ENCODE peak calls at places on chromosomes 5 and 9, in seven cellular contexts. M, V, Q, O, I, K and L are unnamed samples.

GRCh38 chr9:131810351-131811170 is 70.7 kb upstream of the RAPGEF1 start:
- DNase-seq in M (no peak), V (no peak), Q (no peak), O (no peak), I (no peak), K (no peak), L (no peak)

GRCh38 chr5:53944981-53945380 is 365.4 kb downstream of the ARL15 start:
- DNase-seq in M (no peak), V (peak; percentile 30), Q (peak; percentile 33), O (no peak), I (no peak), K (no peak), L (no peak)

GRCh38 chr9:123678878-123679329 is 251.0 kb downstream of the DENND1A start:
- DNase-seq in M (no peak), V (no peak), Q (no peak), O (no peak), I (no peak), K (no peak), L (no peak)

GRCh38 chr5:168974081-168974480 is 326.9 kb downstream of the SLIT3 start:
- DNase-seq in M (peak; percentile 31), V (peak; percentile 43), Q (no peak), O (no peak), I (no peak), K (no peak), L (no peak)

GRCh38 chr5:149799965-149800516 is 69.9 kb downstream of the PPARGC1B start:
- DNase-seq in M (no peak), V (no peak), Q (no peak), O (no peak), I (no peak), K (no peak), L (no peak)

GRCh38 chr5:150512368-150512747 is 4.4 kb downstream of the NDST1 start:
- DNase-seq in M (no peak), V (no peak), Q (no peak), O (no peak), I (no peak), K (no peak), L (no peak)

GRCh38 chr9:106468431-106468830 is 394.5 kb upstream of the ZNF462 start:
- DNase-seq in M (no peak), V (no peak), Q (peak; percentile 44), O (no peak), I (no peak), K (no peak), L (no peak)

GRCh38 chr9:4614627-4615026 is 47.5 kb upstream of the PLPP6 start:
- DNase-seq in M (no peak), V (no peak), Q (no peak), O (no peak), I (no peak), K (no peak), L (no peak)

GRCh38 chr5:173742432-173742816 is 126.0 kb upstream of the BOD1 start:
- DNase-seq in M (no peak), V (no peak), Q (no peak), O (no peak), I (no peak), K (no peak), L (no peak)

GRCh38 chr5:154844800-154845199 is 5.6 kb downstream of the FAXDC2 start:
- DNase-seq in M (no peak), V (no peak), Q (no peak), O (no peak), I (no peak), K (no peak), L (no peak)

GRCh38 chr5:68431181-68431580 is 215.6 kb downstream of the PIK3R1 start:
- DNase-seq in M (no peak), V (peak; percentile 80), Q (no peak), O (no peak), I (no peak), K (no peak), L (no peak)

GRCh38 chr5:10635257-10635860 is 71.5 kb downstream of the ANKRD33B start:
- DNase-seq in M (peak; percentile 81), V (peak; percentile 73), Q (peak; percentile 77), O (no peak), I (no peak), K (no peak), L (peak; percentile 40)

GRCh38 chr9:133368249-133368881 is 7.5 kb downstream of the SURF4 start:
- DNase-seq in M (no peak), V (no peak), Q (no peak), O (no peak), I (no peak), K (no peak), L (no peak)

GRCh38 chr9:78295731-78296130 is 1.2 kb upstream of the PSAT1 start:
- DNase-seq in M (no peak), V (no peak), Q (no peak), O (no peak), I (no peak), K (no peak), L (no peak)

GRCh38 chr9:124453586-124454191 is 3.4 kb downstream of the ADGRD2 start:
- DNase-seq in M (no peak), V (no peak), Q (no peak), O (no peak), I (no peak), K (no peak), L (no peak)

GRCh38 chr5:91910247-91910646 is 527.1 kb upstream of the ARRDC3 start:
- DNase-seq in M (no peak), V (no peak), Q (no peak), O (no peak), I (no peak), K (no peak), L (no peak)

GRCh38 chr9:115015018-115015635 is 84.7 kb upstream of the TNFSF8 start:
- DNase-seq in M (no peak), V (no peak), Q (peak; percentile 51), O (no peak), I (peak; percentile 22), K (no peak), L (peak; percentile 40)

GRCh38 chr9:114091711-114092110 is 7.4 kb downstream of the KIF12 start:
- DNase-seq in M (peak; percentile 73), V (no peak), Q (no peak), O (peak; percentile 20), I (no peak), K (no peak), L (no peak)

GRCh38 chr5:141973871-141974595 is 5.1 kb downstream of the RNF14 start:
- DNase-seq in M (no peak), V (peak; percentile 74), Q (peak; percentile 54), O (no peak), I (no peak), K (no peak), L (peak; percentile 64)

GRCh38 chr9:83283528-83283927 is 220.6 kb upstream of the RASEF start:
- DNase-seq in M (no peak), V (no peak), Q (no peak), O (no peak), I (no peak), K (no peak), L (no peak)

GRCh38 chr9:83281306-83282255 is 218.6 kb upstream of the RASEF start:
- DNase-seq in M (no peak), V (peak; percentile 76), Q (peak; percentile 82), O (no peak), I (peak; percentile 60), K (peak; percentile 39), L (peak; percentile 47)

GRCh38 chr9:83280790-83281189 is 217.8 kb upstream of the RASEF start:
- DNase-seq in M (no peak), V (no peak), Q (no peak), O (no peak), I (no peak), K (no peak), L (no peak)

GRCh38 chr9:83284766-83285165 is 221.8 kb upstream of the RASEF start:
- DNase-seq in M (no peak), V (no peak), Q (no peak), O (no peak), I (no peak), K (no peak), L (no peak)

DNA sequence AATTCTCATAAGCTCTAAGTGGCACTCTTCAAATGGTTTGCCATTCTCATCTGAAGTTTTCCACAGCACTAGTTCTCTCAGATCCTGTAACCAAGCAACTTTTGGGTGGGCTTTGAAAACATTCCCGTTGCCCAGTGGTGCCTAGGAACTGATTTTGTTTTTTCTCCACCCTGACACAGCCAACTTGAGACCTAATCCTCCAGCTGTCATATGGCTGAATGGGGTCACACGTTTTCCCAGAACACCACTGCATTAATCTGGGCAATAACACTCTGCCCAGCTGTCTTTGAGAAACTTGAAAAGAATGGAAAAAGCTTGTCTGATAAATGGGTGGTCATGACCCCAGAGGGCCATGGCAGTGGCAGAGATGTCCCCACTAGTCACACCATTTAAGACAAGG is 222.9 kb upstream of the RASEF start:
- DNase-seq in M (no peak), V (no peak), Q (no peak), O (no peak), I (no peak), K (no peak), L (no peak)
- TF ChIP-seq CTCF in M (no peak), V (no peak), Q (no peak), O (no peak), I (no peak), K (no peak), L (no peak)

GRCh38 chr5:140881889-140882590 is at the start of gene PCDHA13:
- DNase-seq in M (no peak), V (no peak), Q (peak; percentile 34), O (no peak), I (no peak), K (no peak), L (no peak)
- TF ChIP-seq CTCF in M (no peak), V (no peak), Q (peak; percentile 47), O (peak; percentile 72), I (no peak), K (peak; percentile 24), L (no peak)

GRCh38 chr9:72442212-72442607 is 77.2 kb upstream of the ZFAND5 start:
- DNase-seq in M (no peak), V (peak; percentile 93), Q (peak; percentile 89), O (no peak), I (peak; percentile 38), K (peak; percentile 63), L (peak; percentile 84)

GRCh38 chr9:72444436-72444835 is 77.0 kb upstream of the TMC1 start:
- DNase-seq in M (no peak), V (no peak), Q (peak; percentile 84), O (no peak), I (no peak), K (no peak), L (no peak)

GRCh38 chr9:72441296-72442211 is 76.5 kb upstream of the ZFAND5 start:
- DNase-seq in M (no peak), V (peak; percentile 57), Q (peak; percentile 84), O (no peak), I (no peak), K (no peak), L (no peak)

GRCh38 chr9:72445291-72446000 is 76.0 kb upstream of the TMC1 start:
- DNase-seq in M (no peak), V (no peak), Q (no peak), O (no peak), I (no peak), K (no peak), L (no peak)

DNA sequence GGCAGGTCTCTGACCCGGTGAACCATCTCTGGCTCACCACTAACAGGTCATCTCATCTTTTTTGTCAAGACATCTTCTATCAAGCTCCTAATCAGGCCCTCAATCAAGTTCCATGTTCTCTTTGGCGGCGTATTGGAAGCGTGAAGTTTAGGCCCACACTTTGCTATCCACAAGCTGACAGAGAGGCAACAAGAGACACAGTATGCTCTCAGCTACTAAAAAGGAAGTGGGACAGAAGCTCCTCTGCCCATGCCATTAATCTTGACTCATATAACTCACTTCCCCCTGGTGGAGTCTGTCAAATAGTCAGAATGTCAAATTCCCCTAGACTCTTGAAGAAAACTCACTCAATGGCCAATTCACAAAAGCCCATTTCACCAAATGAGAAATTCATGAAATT is 77.6 kb upstream of the TMC1 start:
- DNase-seq in M (no peak), V (no peak), Q (peak; percentile 56), O (no peak), I (no peak), K (no peak), L (no peak)
- TF ChIP-seq CTCF in M (no peak), V (no peak), Q (no peak), O (no peak), I (no peak), K (no peak), L (peak; percentile 22)

GRCh38 chr9:2620876-2621677 is 510 bp upstream of the VLDLR start:
- DNase-seq in M (peak; percentile 91), V (peak; percentile 65), Q (peak; percentile 80), O (peak; percentile 80), I (peak; percentile 63), K (peak; percentile 12), L (peak; percentile 81)
- TF ChIP-seq CTCF in M (no peak), V (no peak), Q (no peak), O (no peak), I (peak; percentile 11), K (no peak), L (peak; percentile 45)